ENCODE peak calls at places on chromosomes 4 and X, in eight cellular contexts. I is AG08396; R is GM19239; L is DMS153; A is effector memory CD4-positive, alpha-beta T cell; V is Right ventricle myocardium superior; S is mesendoderm; W is activated T-cell treated with anti-CD3 and anti-CD28 coated beads, Interleukin-2, amount 50 U/mL, for 1 hour. U is an unnamed sample.

GRCh38 chr4:156764145-156764544 is 207.5 kb downstream of the PDGFC start:
- DNase-seq in V (no peak), I (no peak), L (no peak), W (no peak), A (no peak), S (no peak), R (no peak), U (no peak)

GRCh38 chr4:151313306-151314028 is 11.9 kb downstream of the SH3D19 start:
- DNase-seq in A (no peak), W (no peak), I (no peak), S (no peak), V (no peak), R (no peak), L (no peak), U (no peak)

GRCh38 chr4:7158991-7159390 is 33.3 kb upstream of the SORCS2 start:
- DNase-seq in R (no peak), W (no peak), L (no peak), V (no peak), S (no peak), I (no peak), A (no peak), U (no peak)

GRCh38 chr4:145829629-145830395 is 108.8 kb downstream of the ZNF827 start:
- DNase-seq in W (no peak), S (no peak), V (no peak), I (no peak), A (no peak), R (no peak), L (no peak), U (no peak)

GRCh38 chrX:9853307-9853706 is 67.1 kb downstream of the SHROOM2 start:
- DNase-seq in R (no peak), V (no peak), L (no peak), W (no peak), A (no peak), I (no peak), S (peak; percentile 30), U (no peak)

GRCh38 chr4:140254656-140255299 is 100.8 kb upstream of the MAML3 start:
- DNase-seq in L (no peak), S (no peak), I (no peak), V (no peak), W (no peak), R (no peak), A (no peak), U (no peak)

GRCh38 chr4:16967722-16968121 is 69.3 kb upstream of the LDB2 start:
- DNase-seq in S (peak; percentile 11), A (no peak), V (peak; percentile 66), R (no peak), L (no peak), W (no peak), I (peak; percentile 23), U (peak; percentile 78)

GRCh38 chrX:16222123-16222522 is 54.8 kb downstream of the MAGEB17 start:
- DNase-seq in W (no peak), S (no peak), R (no peak), I (no peak), L (no peak), A (no peak), V (no peak), U (no peak)

GRCh38 chrX:106917830-106918500 is 2.2 kb upstream of the CLDN2 start:
- DNase-seq in L (no peak), S (no peak), V (no peak), I (no peak), R (no peak), A (no peak), W (no peak), U (no peak)

GRCh38 chr4:38306482-38307071 is 346.4 kb downstream of the PTTG2 start:
- DNase-seq in R (peak; percentile 26), W (no peak), V (no peak), L (no peak), A (no peak), S (no peak), I (no peak), U (no peak)

GRCh38 chrX:22742174-22742573 is 257.6 kb upstream of the DDX53 start:
- DNase-seq in R (no peak), S (no peak), L (no peak), I (no peak), A (no peak), V (no peak), W (no peak), U (no peak)

GRCh38 chrX:47687249-47687648 is 28.3 kb upstream of the UXT start:
- DNase-seq in L (no peak), A (no peak), R (no peak), W (no peak), I (no peak), S (no peak), V (no peak), U (no peak)

GRCh38 chr4:110998308-110998707 is 375.4 kb upstream of the PITX2 start:
- DNase-seq in V (no peak), A (no peak), S (no peak), R (no peak), L (no peak), W (no peak), I (no peak), U (no peak)

GRCh38 chrX:80174925-80175574 is 160.5 kb downstream of the TBX22 start:
- DNase-seq in R (no peak), L (no peak), V (peak; percentile 79), I (no peak), S (peak; percentile 3), W (no peak), A (no peak), U (no peak)

GRCh38 chr4:168441412-168441811 is 38.9 kb downstream of the DDX60L start:
- DNase-seq in S (no peak), L (no peak), R (no peak), V (no peak), I (no peak), W (no peak), A (no peak), U (no peak)

GRCh38 chrX:110138557-110138956 is 135.6 kb downstream of the TMEM164 start:
- DNase-seq in A (no peak), S (no peak), W (no peak), V (no peak), L (no peak), R (no peak), I (no peak), U (no peak)

GRCh38 chrX:2867191-2867590 is 38.5 kb downstream of the GYG2 start:
- DNase-seq in R (no peak), A (no peak), S (no peak), V (no peak), I (no peak), W (no peak), L (no peak), U (no peak)

U was measured in kidney.